ENCODE peak calls at places on chromosomes 1 and 21, in four cellular contexts. N is CD8-positive, alpha-beta T cell; A is astrocyte; X is heart right ventricle. S is an unnamed sample. For H3K9me3, the result is how much of the 10 kb centered on the place peaks cover.

GRCh38 chr1:229579101-229579651 is 20.7 kb upstream of the ABCB10 start:
- DNase-seq in N (no peak), A (peak), X (peak), S (no peak)

GRCh38 chr1:94069649-94070285 is 51.2 kb downstream of the ABCA4 start:
- DNase-seq in N (no peak), A (no peak), X (no peak), S (no peak)

GRCh38 chr1:110123224-110123623 is 11.0 kb downstream of the UBL4B start:
- DNase-seq in N (no peak), A (no peak), X (no peak), S (no peak)

GRCh38 chr21:29378814-29379213 is 80.1 kb downstream of the BACH1 start:
- DNase-seq in N (no peak), A (peak), X (no peak), S (no peak)

GRCh38 chr21:32562426-32562825 is 22.9 kb downstream of the TCP10L start:
- DNase-seq in N (peak), A (peak), X (peak), S (no peak)

GRCh38 chr21:38832664-38833063 is 26.9 kb downstream of the ETS2 start:
- DNase-seq in N (no peak), A (no peak), X (no peak), S (no peak)

GRCh38 chr1:88983791-88984552 is 8.5 kb downstream of the KYAT3 start:
- DNase-seq in N (no peak), A (peak), X (no peak), S (no peak)

GRCh38 chr1:67941746-67942145 is 108.5 kb upstream of the GNG12 start:
- DNase-seq in N (no peak), A (no peak), X (no peak), S (no peak)

GRCh38 chr1:160048335-160048734 is 16.5 kb upstream of the PIGM start:
- DNase-seq in N (no peak), A (no peak), X (no peak), S (no peak)

GRCh38 chr1:66532798-66533783 is 862 bp upstream of the SGIP1 start:
- DNase-seq in N (no peak), A (peak), X (peak), S (peak)

GRCh38 chr1:199311478-199312242 is 672.8 kb downstream of the PTPRC start:
- DNase-seq in N (no peak), A (no peak), X (no peak), S (no peak)

GRCh38 chr21:28212056-28212455 is 780.6 kb downstream of the LTN1 start:
- DNase-seq in N (no peak), A (peak), X (peak), S (no peak)

GRCh38 chr1:201808633-201808990 is 20.3 kb upstream of the IPO9 start:
- DNase-seq in N (no peak), A (no peak), X (no peak), S (no peak)

GRCh38 chr1:227943354-227943753 is 4.4 kb downstream of the WNT9A start:
- DNase-seq in N (no peak), A (no peak), X (peak), S (no peak)

GRCh38 chr1:192877283-192877886 is 68.5 kb downstream of the RGS2 start:
- DNase-seq in N (no peak), A (peak), X (no peak), S (no peak)
- TF ChIP-seq CTCF in N (no peak), A (no peak), X (no peak), S (no peak)

DNA sequence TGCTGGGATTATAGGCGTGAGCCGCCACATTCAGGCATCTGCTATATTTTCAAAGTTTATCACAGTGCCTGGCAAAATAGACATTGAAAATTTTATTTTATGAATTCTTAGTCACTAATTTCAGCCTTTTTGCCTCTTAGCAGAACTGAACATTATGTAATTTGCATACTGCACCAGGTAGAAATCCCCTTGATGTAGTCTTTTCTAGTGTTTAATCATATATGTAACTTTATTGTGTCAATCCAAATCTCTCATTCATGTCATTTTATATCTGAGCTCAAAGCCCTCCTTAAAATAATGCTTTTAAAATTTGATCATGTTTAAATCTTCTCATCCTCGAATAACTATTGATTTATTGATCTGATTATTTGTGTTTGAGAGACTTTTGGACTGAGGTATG is 19.2 kb downstream of the WDTC1 start:
- DNase-seq in N (no peak), A (no peak), X (no peak), S (no peak)
- H3K4me3 ChIP-seq in N (no peak), A (no peak), X (no peak), S (no peak)

GRCh38 chr1:55466921-55467320 is 251.8 kb upstream of the USP24 start:
- DNase-seq in N (no peak), A (no peak), X (no peak), S (no peak)
- H3K9me3 ChIP-seq in N (under half), A (under half), X (under half), S (under half)

GRCh38 chr1:221983444-221983843 is 241.6 kb upstream of the DUSP10 start:
- DNase-seq in N (no peak), A (no peak), X (no peak), S (no peak)

DNA sequence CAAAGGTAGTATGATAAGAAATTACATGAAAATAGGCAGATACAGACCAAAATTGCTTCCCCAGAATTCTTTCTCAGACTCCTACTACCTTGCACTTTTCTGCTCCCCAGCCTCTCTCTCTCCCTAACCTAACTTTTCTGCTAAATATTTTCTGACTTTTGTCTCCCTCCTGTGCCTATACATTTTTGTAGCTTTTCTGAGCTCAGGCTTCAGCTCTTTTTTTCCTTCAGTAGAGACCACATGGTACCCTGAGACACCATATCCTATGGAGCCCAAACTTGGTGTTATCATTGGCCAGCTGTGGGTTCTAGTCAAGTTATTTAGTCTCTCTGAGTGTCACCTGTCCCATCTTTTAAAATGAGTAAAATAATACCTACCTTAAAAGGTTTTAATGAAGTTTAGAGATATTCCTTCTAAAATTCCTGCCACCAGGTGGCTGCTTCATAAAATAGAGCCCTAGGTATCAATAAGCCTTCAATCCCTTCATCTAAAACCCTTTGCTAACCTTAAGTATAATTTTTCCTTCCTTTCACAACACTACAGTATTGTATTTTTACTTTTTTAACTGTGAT is 237.7 kb upstream of the DUSP10 start:
- DNase-seq in N (no peak), A (no peak), X (no peak), S (no peak)
- TF ChIP-seq CTCF in N (no peak), A (peak), X (no peak), S (peak)

GRCh38 chr1:28115267-28115666 is 26.9 kb upstream of the EYA3 start:
- DNase-seq in N (peak), A (peak), X (no peak), S (no peak)
- H3K4me3 ChIP-seq in N (no peak), A (no peak), X (no peak), S (no peak)

GRCh38 chr1:76690784-76691183 is 176.5 kb upstream of the ST6GALNAC5 start:
- DNase-seq in N (no peak), A (peak), X (no peak), S (no peak)
- H3K9me3 ChIP-seq in N (under half), A (under half), X (under half), S (under half)

GRCh38 chr1:56189946-56190920 is 389.1 kb downstream of the PLPP3 start:
- DNase-seq in N (no peak), A (no peak), X (peak), S (no peak)
- TF ChIP-seq CTCF in N (no peak), A (peak), X (peak), S (peak)

S was measured in AG04450.